ENCODE peak calls at places on chromosomes 1 and 21, in five cellular contexts. One of them, this sample, is unnamed.

GRCh38 chr1:97832490-97832889 is 88.3 kb downstream of the DPYD start:
- DNase-seq in PC-9: no peak
- DNase-seq in mucosa of descending colon: no peak
- DNase-seq in esophagus squamous epithelium: no peak
- DNase-seq in heart right ventricle: peak; percentile 60
- DNase-seq in this sample: no peak

GRCh38 chr1:172976222-172977041 is 74.3 kb downstream of the TNFSF18 start:
- DNase-seq in heart right ventricle: peak; percentile 5
- DNase-seq in PC-9: peak; percentile 24
- DNase-seq in esophagus squamous epithelium: no peak
- DNase-seq in mucosa of descending colon: no peak
- DNase-seq in this sample: peak; percentile 94

GRCh38 chr21:46153259-46154154 is 1.9 kb downstream of the FTCD start:
- DNase-seq in esophagus squamous epithelium: no peak
- DNase-seq in mucosa of descending colon: peak; percentile 47
- DNase-seq in heart right ventricle: no peak
- DNase-seq in PC-9: peak; percentile 37
- DNase-seq in this sample: no peak

GRCh38 chr21:45506836-45507522 is 35.3 kb downstream of the SLC19A1 start:
- DNase-seq in esophagus squamous epithelium: no peak
- DNase-seq in heart right ventricle: no peak
- DNase-seq in mucosa of descending colon: peak; percentile 46
- DNase-seq in PC-9: no peak
- DNase-seq in this sample: no peak

GRCh38 chr1:54671985-54672608 is 30.5 kb downstream of the MROH7 start:
- DNase-seq in mucosa of descending colon: no peak
- DNase-seq in heart right ventricle: no peak
- DNase-seq in esophagus squamous epithelium: no peak
- DNase-seq in PC-9: peak; percentile 73
- DNase-seq in this sample: no peak

GRCh38 chr1:214277704-214278635 is 3.0 kb upstream of the SMYD2 start:
- DNase-seq in PC-9: no peak
- DNase-seq in esophagus squamous epithelium: no peak
- DNase-seq in mucosa of descending colon: no peak
- DNase-seq in heart right ventricle: peak; percentile 40
- DNase-seq in this sample: no peak

GRCh38 chr1:95655321-95656020 is 421.5 kb downstream of the RWDD3 start:
- DNase-seq in mucosa of descending colon: no peak
- DNase-seq in heart right ventricle: no peak
- DNase-seq in esophagus squamous epithelium: no peak
- DNase-seq in PC-9: no peak
- DNase-seq in this sample: no peak

GRCh38 chr1:119080586-119080985 is 59.9 kb downstream of the WARS2 start:
- DNase-seq in mucosa of descending colon: no peak
- DNase-seq in heart right ventricle: no peak
- DNase-seq in esophagus squamous epithelium: no peak
- DNase-seq in PC-9: peak; percentile 35
- DNase-seq in this sample: peak; percentile 84

GRCh38 chr1:2014726-2015382 is 4.3 kb upstream of the GABRD start:
- DNase-seq in mucosa of descending colon: no peak
- DNase-seq in PC-9: peak; percentile 26
- DNase-seq in esophagus squamous epithelium: no peak
- DNase-seq in heart right ventricle: no peak
- DNase-seq in this sample: no peak

GRCh38 chr21:31623664-31624063 is 35.8 kb upstream of the SOD1 start:
- DNase-seq in esophagus squamous epithelium: no peak
- DNase-seq in mucosa of descending colon: no peak
- DNase-seq in PC-9: no peak
- DNase-seq in heart right ventricle: no peak
- DNase-seq in this sample: no peak

GRCh38 chr1:36203554-36204346 is 20.5 kb upstream of the THRAP3 start:
- DNase-seq in esophagus squamous epithelium: no peak
- DNase-seq in heart right ventricle: peak; percentile 64
- DNase-seq in PC-9: peak; percentile 37
- DNase-seq in mucosa of descending colon: peak; percentile 57
- DNase-seq in this sample: no peak

GRCh38 chr1:25022361-25023189 is 92.5 kb upstream of the RUNX3 start:
- DNase-seq in mucosa of descending colon: peak; percentile 96
- DNase-seq in heart right ventricle: peak; percentile 41
- DNase-seq in PC-9: peak; percentile 63
- DNase-seq in esophagus squamous epithelium: peak; percentile 53
- DNase-seq in this sample: peak; percentile 92

GRCh38 chr1:43540653-43541071 is 10.0 kb downstream of the PTPRF start:
- DNase-seq in mucosa of descending colon: peak; percentile 53
- DNase-seq in PC-9: no peak
- DNase-seq in heart right ventricle: no peak
- DNase-seq in esophagus squamous epithelium: no peak
- DNase-seq in this sample: no peak

DNA sequence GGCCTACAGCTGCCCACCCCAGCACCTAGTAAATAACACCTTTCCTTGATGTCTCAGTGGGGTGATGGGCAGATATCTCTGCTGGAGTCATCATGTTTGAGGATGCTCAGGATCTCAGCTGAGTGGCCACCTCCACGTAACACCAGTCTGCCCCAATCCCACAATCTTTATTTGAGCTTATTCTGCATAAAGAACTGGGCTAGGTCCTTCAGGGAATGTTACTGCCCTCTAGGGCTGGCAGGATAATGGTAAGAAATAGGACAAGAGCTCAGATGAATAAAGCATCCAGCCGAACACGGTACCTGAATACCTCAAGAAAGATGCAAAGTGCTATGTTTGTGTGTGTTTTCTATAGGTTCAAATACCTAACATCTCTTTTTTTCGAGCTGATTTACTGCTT is 33.7 kb downstream of the XCL1 start:
- DNase-seq in esophagus squamous epithelium: no peak
- DNase-seq in PC-9: no peak
- DNase-seq in heart right ventricle: no peak
- DNase-seq in mucosa of descending colon: no peak
- DNase-seq in this sample: no peak
- TF ChIP-seq CTCF in esophagus squamous epithelium: no peak
- TF ChIP-seq CTCF in PC-9: no peak
- TF ChIP-seq CTCF in heart right ventricle: no peak
- TF ChIP-seq CTCF in mucosa of descending colon: no peak
- TF ChIP-seq CTCF in this sample: peak; percentile 12

GRCh38 chr1:10694633-10695627 is 101.5 kb downstream of the CASZ1 start:
- DNase-seq in mucosa of descending colon: peak; percentile 91
- DNase-seq in heart right ventricle: peak; percentile 90
- DNase-seq in PC-9: peak; percentile 89
- DNase-seq in esophagus squamous epithelium: no peak
- DNase-seq in this sample: no peak

GRCh38 chr1:10698726-10699469 is 97.5 kb downstream of the CASZ1 start:
- DNase-seq in mucosa of descending colon: no peak
- DNase-seq in PC-9: no peak
- DNase-seq in esophagus squamous epithelium: no peak
- DNase-seq in heart right ventricle: no peak
- DNase-seq in this sample: no peak

GRCh38 chr1:10696977-10697376 is 99.5 kb downstream of the CASZ1 start:
- DNase-seq in mucosa of descending colon: no peak
- DNase-seq in esophagus squamous epithelium: no peak
- DNase-seq in heart right ventricle: no peak
- DNase-seq in PC-9: no peak
- DNase-seq in this sample: no peak

GRCh38 chr1:10699470-10699835 is 97.0 kb downstream of the CASZ1 start:
- DNase-seq in PC-9: peak; percentile 49
- DNase-seq in mucosa of descending colon: no peak
- DNase-seq in heart right ventricle: no peak
- DNase-seq in esophagus squamous epithelium: no peak
- DNase-seq in this sample: no peak

GRCh38 chr1:10697621-10698160 is 98.8 kb downstream of the CASZ1 start:
- DNase-seq in heart right ventricle: no peak
- DNase-seq in esophagus squamous epithelium: no peak
- DNase-seq in PC-9: no peak
- DNase-seq in mucosa of descending colon: no peak
- DNase-seq in this sample: no peak
- H3K4me3 ChIP-seq in heart right ventricle: no peak overlapping the region
- H3K4me3 ChIP-seq in esophagus squamous epithelium: no peak overlapping the region
- H3K4me3 ChIP-seq in PC-9: no peak overlapping the region
- H3K4me3 ChIP-seq in mucosa of descending colon: no peak overlapping the region
- H3K4me3 ChIP-seq in this sample: no peak overlapping the region

DNA sequence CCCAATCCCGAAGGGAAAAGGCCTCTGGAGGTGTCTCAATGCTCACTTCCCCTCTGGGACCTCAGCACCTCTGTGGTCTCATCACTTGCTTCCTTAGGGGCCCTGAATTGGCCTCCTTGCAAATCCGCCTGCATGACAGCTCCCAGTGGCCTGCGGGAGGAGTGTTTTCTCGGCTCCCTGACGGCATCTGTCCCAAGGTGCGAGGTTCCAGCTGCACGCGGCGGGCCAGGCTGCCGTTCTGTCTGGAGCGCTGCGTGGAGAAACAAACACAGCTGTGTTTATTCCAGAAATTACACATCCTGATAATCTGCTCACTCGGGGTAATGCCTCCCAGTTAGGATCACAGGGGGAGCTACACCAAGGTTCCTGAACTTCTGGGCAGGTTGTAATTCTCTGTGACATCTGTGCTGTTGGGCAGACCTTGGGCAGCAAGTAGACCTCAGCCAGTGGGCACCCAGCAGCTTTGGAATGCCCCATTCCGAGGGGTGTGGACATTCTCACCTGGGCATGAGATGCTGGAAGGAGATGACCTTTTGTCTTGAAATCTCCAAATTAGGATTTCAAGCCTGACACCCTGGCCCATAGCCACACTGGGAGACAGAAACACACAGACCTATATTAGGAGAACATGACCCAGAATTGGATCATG is 18.2 kb downstream of the EPHB2 start:
- DNase-seq in heart right ventricle: no peak
- DNase-seq in esophagus squamous epithelium: no peak
- DNase-seq in PC-9: no peak
- DNase-seq in mucosa of descending colon: no peak
- DNase-seq in this sample: no peak
- TF ChIP-seq CTCF in heart right ventricle: no peak
- TF ChIP-seq CTCF in esophagus squamous epithelium: no peak
- TF ChIP-seq CTCF in PC-9: no peak
- TF ChIP-seq CTCF in mucosa of descending colon: no peak
- TF ChIP-seq CTCF in this sample: no peak

DNA sequence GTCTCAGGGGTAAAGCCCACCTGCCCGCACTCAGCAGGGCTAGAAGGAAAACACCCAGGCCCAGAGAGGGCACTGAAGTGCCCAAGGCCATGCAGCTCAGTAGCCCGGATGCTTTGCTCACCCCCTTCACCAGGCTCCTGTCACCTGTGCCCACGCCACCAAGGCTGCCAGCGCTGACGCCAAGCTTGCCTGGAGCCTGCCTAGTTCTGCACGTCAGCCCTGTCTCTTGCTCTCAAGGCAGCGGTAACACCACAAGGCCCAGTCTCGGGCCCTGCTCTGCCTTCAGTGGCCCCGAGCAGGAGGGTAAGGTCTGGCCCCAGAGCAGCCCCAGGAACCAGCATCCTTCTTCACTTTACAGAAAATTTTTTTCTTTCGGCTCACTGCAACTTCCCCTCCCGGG is 7.7 kb downstream of the TMEM63A start:
- DNase-seq in mucosa of descending colon: peak; percentile 49
- DNase-seq in esophagus squamous epithelium: no peak
- DNase-seq in heart right ventricle: no peak
- DNase-seq in PC-9: no peak
- DNase-seq in this sample: no peak
- H3K4me3 ChIP-seq in mucosa of descending colon: no peak overlapping the region
- H3K4me3 ChIP-seq in esophagus squamous epithelium: no peak overlapping the region
- H3K4me3 ChIP-seq in heart right ventricle: no peak overlapping the region
- H3K4me3 ChIP-seq in PC-9: no peak overlapping the region
- H3K4me3 ChIP-seq in this sample: no peak overlapping the region

GRCh38 chr1:26831059-26831458 is 4.6 kb downstream of the ZDHHC18 start:
- DNase-seq in heart right ventricle: no peak
- DNase-seq in mucosa of descending colon: no peak
- DNase-seq in PC-9: no peak
- DNase-seq in esophagus squamous epithelium: no peak
- DNase-seq in this sample: no peak

GRCh38 chr1:26829214-26829911 is 2.9 kb downstream of the ZDHHC18 start:
- DNase-seq in mucosa of descending colon: no peak
- DNase-seq in PC-9: no peak
- DNase-seq in esophagus squamous epithelium: no peak
- DNase-seq in heart right ventricle: no peak
- DNase-seq in this sample: no peak

GRCh38 chr1:26832249-26832960 is 5.9 kb downstream of the ZDHHC18 start:
- DNase-seq in heart right ventricle: no peak
- DNase-seq in PC-9: no peak
- DNase-seq in mucosa of descending colon: no peak
- DNase-seq in esophagus squamous epithelium: no peak
- DNase-seq in this sample: no peak

GRCh38 chr1:26831546-26832248 is 5.2 kb downstream of the ZDHHC18 start:
- DNase-seq in mucosa of descending colon: no peak
- DNase-seq in heart right ventricle: no peak
- DNase-seq in esophagus squamous epithelium: no peak
- DNase-seq in PC-9: no peak
- DNase-seq in this sample: no peak

GRCh38 chr1:26833432-26834405 is 7.2 kb downstream of the ZDHHC18 start:
- DNase-seq in PC-9: no peak
- DNase-seq in mucosa of descending colon: peak; percentile 88
- DNase-seq in esophagus squamous epithelium: peak; percentile 48
- DNase-seq in heart right ventricle: no peak
- DNase-seq in this sample: no peak
- TF ChIP-seq CTCF in PC-9: no peak
- TF ChIP-seq CTCF in mucosa of descending colon: no peak
- TF ChIP-seq CTCF in esophagus squamous epithelium: peak; percentile 3
- TF ChIP-seq CTCF in heart right ventricle: no peak
- TF ChIP-seq CTCF in this sample: no peak

GRCh38 chr1:111706921-111707320 is 32.3 kb downstream of the INKA2 start:
- DNase-seq in mucosa of descending colon: no peak
- DNase-seq in PC-9: no peak
- DNase-seq in esophagus squamous epithelium: no peak
- DNase-seq in heart right ventricle: no peak
- DNase-seq in this sample: no peak

GRCh38 chr1:111704776-111705175 is 34.4 kb downstream of the INKA2 start:
- DNase-seq in esophagus squamous epithelium: no peak
- DNase-seq in mucosa of descending colon: no peak
- DNase-seq in PC-9: peak; percentile 29
- DNase-seq in heart right ventricle: no peak
- DNase-seq in this sample: peak; percentile 12

GRCh38 chr1:111709986-111710385 is 29.2 kb downstream of the INKA2 start:
- DNase-seq in PC-9: no peak
- DNase-seq in heart right ventricle: no peak
- DNase-seq in mucosa of descending colon: no peak
- DNase-seq in esophagus squamous epithelium: no peak
- DNase-seq in this sample: no peak

GRCh38 chr1:111705841-111706240 is 33.4 kb downstream of the INKA2 start:
- DNase-seq in PC-9: no peak
- DNase-seq in mucosa of descending colon: no peak
- DNase-seq in heart right ventricle: no peak
- DNase-seq in esophagus squamous epithelium: no peak
- DNase-seq in this sample: no peak

DNA sequence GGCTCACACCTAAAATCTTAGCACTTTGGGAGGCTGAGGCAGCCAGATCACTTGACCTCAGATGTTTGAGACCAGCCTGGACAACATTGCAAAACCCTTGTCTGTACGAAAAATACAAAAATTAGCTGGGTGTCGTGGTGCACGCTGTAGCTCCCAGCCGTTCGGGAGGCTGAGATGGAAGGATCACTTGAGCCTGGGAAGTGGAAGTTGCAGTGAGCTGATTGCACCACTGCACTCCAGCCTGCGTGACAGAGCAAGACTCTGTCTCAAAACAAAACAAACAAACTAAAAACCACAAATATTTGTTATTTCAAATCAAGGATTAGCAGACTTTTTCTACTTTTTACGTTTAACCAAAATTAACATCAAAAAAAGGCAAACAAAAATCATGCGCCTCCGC is 31.3 kb downstream of the INKA2 start:
- DNase-seq in mucosa of descending colon: no peak
- DNase-seq in PC-9: no peak
- DNase-seq in heart right ventricle: no peak
- DNase-seq in esophagus squamous epithelium: no peak
- DNase-seq in this sample: no peak
- H3K4me3 ChIP-seq in mucosa of descending colon: no peak overlapping the region
- H3K4me3 ChIP-seq in PC-9: no peak overlapping the region
- H3K4me3 ChIP-seq in heart right ventricle: no peak overlapping the region
- H3K4me3 ChIP-seq in esophagus squamous epithelium: no peak overlapping the region
- H3K4me3 ChIP-seq in this sample: no peak overlapping the region

GRCh38 chr1:182634306-182635072 is 30.3 kb upstream of the RGS16 start:
- DNase-seq in esophagus squamous epithelium: no peak
- DNase-seq in PC-9: no peak
- DNase-seq in heart right ventricle: no peak
- DNase-seq in mucosa of descending colon: no peak
- DNase-seq in this sample: no peak
- TF ChIP-seq CTCF in esophagus squamous epithelium: no peak
- TF ChIP-seq CTCF in PC-9: no peak
- TF ChIP-seq CTCF in heart right ventricle: no peak
- TF ChIP-seq CTCF in mucosa of descending colon: no peak
- TF ChIP-seq CTCF in this sample: no peak